ENCODE peak calls at places on chromosomes 3 and 15, in six cellular contexts. E is NCI-H2171; U is iris pigment epithelial cell; G is ELR; W is NCI-H2029 treated with DMSO at 0.1 percent for 48 hours; D is stimulated activated CD4-positive, alpha-beta T cell treated with anti-CD3 and anti-CD28 coated beads, Interleukin-12 subunit alpha, Interleukin-12 subunit beta, amount 100 ng/mL, for 48 hours. Y is an unnamed sample.
A peak's percentile ranks its signal among the peaks of the same experiment; 100 is the strongest.

GRCh38 chr3:49421890-49422378 is 339 bp downstream of the AMT start:
- DNase-seq in W (no peak), D (no peak), E (no peak), U (no peak), G (no peak), Y (no peak)

GRCh38 chr3:122925756-122926155 is 101.8 kb downstream of the SEMA5B start:
- DNase-seq in G (no peak), E (no peak), W (no peak), U (no peak), D (no peak), Y (no peak)

GRCh38 chr3:110459021-110459420 is 612.6 kb upstream of the NECTIN3 start:
- DNase-seq in G (no peak), W (no peak), U (peak; percentile 15), D (no peak), E (no peak), Y (no peak)

GRCh38 chr3:128820252-128820839 is 59.1 kb upstream of the ACAD9 start:
- DNase-seq in D (no peak), E (no peak), W (no peak), U (no peak), G (no peak), Y (no peak)

GRCh38 chr15:75130597-75131268 is 70.9 kb upstream of the C15orf39 start:
- DNase-seq in D (peak; percentile 20), E (no peak), W (no peak), U (no peak), G (no peak), Y (no peak)

GRCh38 chr3:156718622-156719300 is 44.4 kb downstream of the TIPARP start:
- DNase-seq in D (no peak), E (no peak), U (peak; percentile 16), W (no peak), G (no peak), Y (no peak)

GRCh38 chr3:108099679-108100428 is 9.0 kb upstream of the CD47 start:
- DNase-seq in G (no peak), E (no peak), W (no peak), D (no peak), U (no peak), Y (no peak)

GRCh38 chr3:141076821-141077571 is 25.8 kb downstream of the SPSB4 start:
- DNase-seq in G (no peak), U (peak; percentile 35), D (no peak), W (no peak), E (no peak), Y (no peak)

GRCh38 chr3:46863261-46863782 is at the start of gene MYL3:
- DNase-seq in U (no peak), G (no peak), W (no peak), E (no peak), D (no peak), Y (no peak)

GRCh38 chr3:52428151-52429005 is 16.5 kb downstream of the SEMA3G start:
- DNase-seq in E (peak; percentile 12), G (peak; percentile 76), U (peak; percentile 79), D (no peak), W (no peak), Y (peak; percentile 5)

GRCh38 chr15:27902680-27903385 is 196.3 kb downstream of the OCA2 start:
- DNase-seq in D (no peak), W (no peak), U (no peak), G (no peak), E (no peak), Y (no peak)

GRCh38 chr3:188233320-188233719 is 79.4 kb downstream of the LPP start:
- DNase-seq in U (peak; percentile 69), D (no peak), W (no peak), E (no peak), G (peak; percentile 70), Y (no peak)

GRCh38 chr15:36798366-36798765 is 218.9 kb downstream of the CDIN1 start:
- DNase-seq in G (peak; percentile 77), E (no peak), D (no peak), U (peak; percentile 70), W (no peak), Y (no peak)

GRCh38 chr3:146589899-146590508 is 15.1 kb downstream of the PLSCR5 start:
- DNase-seq in U (peak; percentile 59), D (no peak), E (peak; percentile 1), G (peak; percentile 67), W (no peak), Y (no peak)

GRCh38 chr3:105688821-105689220 is 180.0 kb downstream of the CBLB start:
- DNase-seq in E (no peak), D (no peak), W (peak; percentile 36), G (no peak), U (peak; percentile 19), Y (no peak)

GRCh38 chr3:81732642-81733041 is 28.8 kb downstream of the GBE1 start:
- DNase-seq in W (no peak), U (no peak), G (no peak), E (no peak), D (no peak), Y (no peak)

GRCh38 chr3:14143826-14144225 is 19.0 kb downstream of the TMEM43 start:
- DNase-seq in U (peak; percentile 97), W (peak; percentile 56), D (no peak), G (peak; percentile 94), E (no peak), Y (no peak)

GRCh38 chr3:8970971-8971589 is 7.8 kb upstream of the RAD18 start:
- DNase-seq in G (peak; percentile 62), E (peak; percentile 26), D (peak; percentile 82), W (peak; percentile 58), U (peak; percentile 55), Y (no peak)

GRCh38 chr3:17974206-17974841 is 231.9 kb upstream of the TBC1D5 start:
- DNase-seq in U (no peak), E (no peak), W (no peak), D (no peak), G (peak; percentile 15), Y (no peak)

GRCh38 chr3:57556459-57557087 is 499 bp downstream of the PDE12 start:
- DNase-seq in E (no peak), W (no peak), U (peak; percentile 50), G (peak; percentile 48), D (peak; percentile 13), Y (no peak)

GRCh38 chr15:44782516-44782915 is 46.2 kb downstream of the TRIM69 start:
- DNase-seq in U (peak; percentile 29), E (peak; percentile 100), W (no peak), G (peak; percentile 24), D (no peak), Y (no peak)

GRCh38 chr3:28951773-28952556 is 328.9 kb upstream of the RBMS3 start:
- DNase-seq in W (peak; percentile 12), D (no peak), U (no peak), G (no peak), E (no peak), Y (no peak)

GRCh38 chr15:89978914-89979313 is 22.2 kb upstream of the ZNF710 start:
- DNase-seq in U (no peak), W (no peak), G (no peak), E (no peak), D (no peak), Y (no peak)

GRCh38 chr3:108441081-108441507 is 69.3 kb downstream of the MYH15 start:
- DNase-seq in G (no peak), D (no peak), W (no peak), U (peak; percentile 6), E (no peak), Y (no peak)

GRCh38 chr3:38281895-38282686 is at the start of gene SLC22A14:
- DNase-seq in U (no peak), E (no peak), D (no peak), W (no peak), G (peak; percentile 9), Y (no peak)

GRCh38 chr15:98855067-98855814 is 152.4 kb downstream of the PGPEP1L start:
- DNase-seq in U (no peak), D (no peak), E (no peak), G (no peak), W (no peak), Y (no peak)

GRCh38 chr15:91592586-91592985 is 260.9 kb upstream of the SLCO3A1 start:
- DNase-seq in U (no peak), E (no peak), G (no peak), D (no peak), W (no peak), Y (no peak)

GRCh38 chr15:40463886-40464545 is 6.8 kb upstream of the CHST14 start:
- DNase-seq in E (no peak), U (no peak), D (no peak), G (no peak), W (no peak), Y (no peak)

GRCh38 chr3:185645596-185646381 is 59.7 kb downstream of the SENP2 start:
- DNase-seq in G (no peak), E (peak; percentile 83), D (no peak), W (no peak), U (peak; percentile 51), Y (no peak)

GRCh38 chr3:128413413-128414205 is 53.1 kb downstream of the DNAJB8 start:
- DNase-seq in E (no peak), G (no peak), D (no peak), W (no peak), U (no peak), Y (no peak)

GRCh38 chr3:64187065-64187959 is 38.0 kb downstream of the PRICKLE2 start:
- DNase-seq in G (peak; percentile 94), U (peak; percentile 98), W (peak; percentile 25), E (no peak), D (no peak), Y (peak; percentile 94)

GRCh38 chr15:101028321-101028720 is 109.2 kb downstream of the LRRK1 start:
- DNase-seq in U (no peak), D (no peak), G (no peak), E (no peak), W (no peak), Y (no peak)

GRCh38 chr3:20574746-20575145 is 388.7 kb upstream of the SGO1 start:
- DNase-seq in W (no peak), U (peak; percentile 55), G (peak; percentile 92), D (no peak), E (no peak), Y (no peak)

Y was measured in NCI-H446 treated with DMSO at 0.1 percent for 48 hours.